ENCODE peak calls at places on chromosomes 7 and 10, in ten cellular contexts. One of them, this sample, is unnamed.

GRCh38 chr7:116510795-116511194 is 11.3 kb downstream of the CAV2 start:
- DNase-seq in A549: no peak
- DNase-seq in EL: no peak
- DNase-seq in CD8-positive, alpha-beta T cell: no peak
- DNase-seq in RPMI8226: no peak
- DNase-seq in adrenal gland: no peak
- DNase-seq in NCI-H510A: no peak
- DNase-seq in right cardiac atrium: no peak
- DNase-seq in Daoy: no peak
- DNase-seq in T-helper 1 cell: no peak
- DNase-seq in this sample: no peak

GRCh38 chr7:106534271-106534846 is 126.6 kb downstream of the CCDC71L start:
- DNase-seq in EL: no peak
- DNase-seq in adrenal gland: peak; percentile 58
- DNase-seq in NCI-H510A: no peak
- DNase-seq in RPMI8226: no peak
- DNase-seq in Daoy: no peak
- DNase-seq in right cardiac atrium: no peak
- DNase-seq in A549: no peak
- DNase-seq in CD8-positive, alpha-beta T cell: no peak
- DNase-seq in T-helper 1 cell: no peak
- DNase-seq in this sample: no peak

GRCh38 chr10:93604145-93604544 is 3.1 kb upstream of the RBP4 start:
- DNase-seq in A549: no peak
- DNase-seq in Daoy: no peak
- DNase-seq in EL: no peak
- DNase-seq in RPMI8226: no peak
- DNase-seq in NCI-H510A: no peak
- DNase-seq in CD8-positive, alpha-beta T cell: no peak
- DNase-seq in adrenal gland: no peak
- DNase-seq in T-helper 1 cell: no peak
- DNase-seq in right cardiac atrium: no peak
- DNase-seq in this sample: no peak

GRCh38 chr10:15725603-15726002 is 5.9 kb upstream of the ITGA8 start:
- DNase-seq in RPMI8226: peak; percentile 38
- DNase-seq in T-helper 1 cell: no peak
- DNase-seq in adrenal gland: peak; percentile 56
- DNase-seq in Daoy: peak; percentile 28
- DNase-seq in A549: peak; percentile 53
- DNase-seq in right cardiac atrium: no peak
- DNase-seq in EL: peak; percentile 60
- DNase-seq in NCI-H510A: no peak
- DNase-seq in CD8-positive, alpha-beta T cell: no peak
- DNase-seq in this sample: no peak

GRCh38 chr10:126218174-126218573 is 170.1 kb downstream of the ADAM12 start:
- DNase-seq in A549: no peak
- DNase-seq in Daoy: no peak
- DNase-seq in T-helper 1 cell: no peak
- DNase-seq in NCI-H510A: no peak
- DNase-seq in RPMI8226: no peak
- DNase-seq in adrenal gland: no peak
- DNase-seq in CD8-positive, alpha-beta T cell: no peak
- DNase-seq in right cardiac atrium: no peak
- DNase-seq in EL: no peak
- DNase-seq in this sample: no peak

GRCh38 chr7:27046854-27047549 is 48.8 kb downstream of the HOXA1 start:
- DNase-seq in T-helper 1 cell: no peak
- DNase-seq in NCI-H510A: no peak
- DNase-seq in adrenal gland: no peak
- DNase-seq in Daoy: peak; percentile 89
- DNase-seq in A549: peak; percentile 45
- DNase-seq in RPMI8226: no peak
- DNase-seq in right cardiac atrium: no peak
- DNase-seq in CD8-positive, alpha-beta T cell: no peak
- DNase-seq in EL: peak; percentile 84
- DNase-seq in this sample: no peak

GRCh38 chr7:19106308-19107141 is 10.9 kb downstream of the TWIST1 start:
- DNase-seq in NCI-H510A: no peak
- DNase-seq in CD8-positive, alpha-beta T cell: no peak
- DNase-seq in RPMI8226: no peak
- DNase-seq in adrenal gland: no peak
- DNase-seq in A549: no peak
- DNase-seq in Daoy: no peak
- DNase-seq in EL: peak; percentile 67
- DNase-seq in T-helper 1 cell: no peak
- DNase-seq in right cardiac atrium: peak; percentile 59
- DNase-seq in this sample: no peak

GRCh38 chr7:141076377-141076776 is 2.5 kb downstream of the TMEM178B start:
- DNase-seq in CD8-positive, alpha-beta T cell: no peak
- DNase-seq in A549: no peak
- DNase-seq in RPMI8226: peak; percentile 72
- DNase-seq in T-helper 1 cell: no peak
- DNase-seq in right cardiac atrium: no peak
- DNase-seq in adrenal gland: peak; percentile 58
- DNase-seq in NCI-H510A: peak; percentile 11
- DNase-seq in Daoy: peak; percentile 52
- DNase-seq in EL: no peak
- DNase-seq in this sample: no peak

GRCh38 chr7:82419200-82419599 is 24.4 kb downstream of the CACNA2D1 start:
- DNase-seq in NCI-H510A: no peak
- DNase-seq in CD8-positive, alpha-beta T cell: no peak
- DNase-seq in right cardiac atrium: peak; percentile 77
- DNase-seq in T-helper 1 cell: no peak
- DNase-seq in EL: no peak
- DNase-seq in RPMI8226: no peak
- DNase-seq in adrenal gland: peak; percentile 82
- DNase-seq in A549: no peak
- DNase-seq in Daoy: no peak
- DNase-seq in this sample: no peak

GRCh38 chr7:82317257-82317721 is 126.3 kb downstream of the CACNA2D1 start:
- DNase-seq in Daoy: no peak
- DNase-seq in T-helper 1 cell: no peak
- DNase-seq in EL: no peak
- DNase-seq in right cardiac atrium: no peak
- DNase-seq in CD8-positive, alpha-beta T cell: no peak
- DNase-seq in NCI-H510A: no peak
- DNase-seq in adrenal gland: no peak
- DNase-seq in A549: no peak
- DNase-seq in RPMI8226: no peak
- DNase-seq in this sample: no peak

GRCh38 chr7:142440219-142441073 is 182.6 kb upstream of the PRSS58 start:
- DNase-seq in T-helper 1 cell: no peak
- DNase-seq in right cardiac atrium: no peak
- DNase-seq in A549: peak; percentile 12
- DNase-seq in RPMI8226: no peak
- DNase-seq in EL: peak; percentile 93
- DNase-seq in Daoy: peak; percentile 82
- DNase-seq in adrenal gland: no peak
- DNase-seq in NCI-H510A: no peak
- DNase-seq in CD8-positive, alpha-beta T cell: no peak
- DNase-seq in this sample: no peak

GRCh38 chr7:85094046-85094720 is 92.7 kb downstream of the SEMA3D start:
- DNase-seq in RPMI8226: no peak
- DNase-seq in adrenal gland: no peak
- DNase-seq in right cardiac atrium: peak; percentile 71
- DNase-seq in A549: no peak
- DNase-seq in NCI-H510A: no peak
- DNase-seq in CD8-positive, alpha-beta T cell: no peak
- DNase-seq in Daoy: no peak
- DNase-seq in EL: no peak
- DNase-seq in T-helper 1 cell: no peak
- DNase-seq in this sample: peak; percentile 7

GRCh38 chr7:151726875-151727578 is 149.9 kb downstream of the PRKAG2 start:
- DNase-seq in Daoy: no peak
- DNase-seq in right cardiac atrium: no peak
- DNase-seq in adrenal gland: no peak
- DNase-seq in T-helper 1 cell: no peak
- DNase-seq in A549: no peak
- DNase-seq in EL: no peak
- DNase-seq in NCI-H510A: no peak
- DNase-seq in RPMI8226: no peak
- DNase-seq in CD8-positive, alpha-beta T cell: no peak
- DNase-seq in this sample: no peak

GRCh38 chr7:96414931-96415292 is 93.0 kb upstream of the SLC25A13 start:
- DNase-seq in NCI-H510A: peak; percentile 8
- DNase-seq in adrenal gland: peak; percentile 77
- DNase-seq in EL: peak; percentile 23
- DNase-seq in RPMI8226: peak; percentile 56
- DNase-seq in right cardiac atrium: no peak
- DNase-seq in A549: peak; percentile 42
- DNase-seq in T-helper 1 cell: no peak
- DNase-seq in Daoy: peak; percentile 57
- DNase-seq in CD8-positive, alpha-beta T cell: no peak
- DNase-seq in this sample: no peak

GRCh38 chr7:23419845-23420244 is 50.4 kb downstream of the IGF2BP3 start:
- DNase-seq in T-helper 1 cell: no peak
- DNase-seq in A549: no peak
- DNase-seq in RPMI8226: no peak
- DNase-seq in adrenal gland: no peak
- DNase-seq in CD8-positive, alpha-beta T cell: no peak
- DNase-seq in EL: no peak
- DNase-seq in NCI-H510A: no peak
- DNase-seq in Daoy: no peak
- DNase-seq in right cardiac atrium: no peak
- DNase-seq in this sample: no peak

GRCh38 chr10:37865957-37866671 is 8.7 kb upstream of the ZNF248 start:
- DNase-seq in NCI-H510A: no peak
- DNase-seq in T-helper 1 cell: no peak
- DNase-seq in EL: no peak
- DNase-seq in adrenal gland: no peak
- DNase-seq in RPMI8226: peak; percentile 65
- DNase-seq in CD8-positive, alpha-beta T cell: no peak
- DNase-seq in Daoy: no peak
- DNase-seq in A549: no peak
- DNase-seq in right cardiac atrium: no peak
- DNase-seq in this sample: no peak

This sample was measured in psoas muscle.